ENCODE peak calls at places on chromosomes 5 and 9, in seven cellular contexts. One of them, this sample, is unnamed.

GRCh38 chr5:148979104-148979723 is 83.6 kb downstream of the SH3TC2 start:
- DNase-seq in GM12878: no peak
- DNase-seq in HCT116: no peak
- DNase-seq in A549: no peak
- DNase-seq in endothelial cell of umbilical vein: no peak
- DNase-seq in HepG2: no peak
- DNase-seq in H1: no peak
- DNase-seq in this sample: no peak

GRCh38 chr5:142748568-142749249 is 21.5 kb upstream of the ARHGAP26 start:
- DNase-seq in GM12878: no peak
- DNase-seq in HCT116: no peak
- DNase-seq in A549: peak; percentile 44
- DNase-seq in endothelial cell of umbilical vein: peak; percentile 13
- DNase-seq in HepG2: peak; percentile 42
- DNase-seq in H1: no peak
- DNase-seq in this sample: peak; percentile 54

GRCh38 chr5:131488463-131488862 is 146.6 kb downstream of the RAPGEF6 start:
- DNase-seq in GM12878: peak; percentile 82
- DNase-seq in HCT116: no peak
- DNase-seq in A549: no peak
- DNase-seq in endothelial cell of umbilical vein: peak; percentile 45
- DNase-seq in HepG2: no peak
- DNase-seq in H1: no peak
- DNase-seq in this sample: peak; percentile 10

GRCh38 chr5:143401253-143401845 is 2.1 kb downstream of the NR3C1 start:
- DNase-seq in GM12878: no peak
- DNase-seq in HCT116: no peak
- DNase-seq in A549: no peak
- DNase-seq in endothelial cell of umbilical vein: peak; percentile 39
- DNase-seq in HepG2: peak; percentile 16
- DNase-seq in H1: no peak
- DNase-seq in this sample: no peak

GRCh38 chr9:117073539-117074336 is 341.1 kb downstream of the ASTN2 start:
- DNase-seq in GM12878: no peak
- DNase-seq in HCT116: no peak
- DNase-seq in A549: peak; percentile 21
- DNase-seq in endothelial cell of umbilical vein: no peak
- DNase-seq in HepG2: peak; percentile 4
- DNase-seq in H1: peak; percentile 25
- DNase-seq in this sample: peak; percentile 28

GRCh38 chr9:91948061-91948422 is 2.0 kb downstream of the ROR2 start:
- DNase-seq in GM12878: no peak
- DNase-seq in HCT116: no peak
- DNase-seq in A549: no peak
- DNase-seq in endothelial cell of umbilical vein: no peak
- DNase-seq in HepG2: no peak
- DNase-seq in H1: no peak
- DNase-seq in this sample: peak; percentile 90

GRCh38 chr5:90948969-90949368 is 390.4 kb downstream of the ADGRV1 start:
- DNase-seq in GM12878: no peak
- DNase-seq in HCT116: no peak
- DNase-seq in A549: no peak
- DNase-seq in endothelial cell of umbilical vein: no peak
- DNase-seq in HepG2: no peak
- DNase-seq in H1: no peak
- DNase-seq in this sample: no peak

GRCh38 chr9:35142037-35142436 is 19.8 kb upstream of the UNC13B start:
- DNase-seq in GM12878: no peak
- DNase-seq in HCT116: no peak
- DNase-seq in A549: no peak
- DNase-seq in endothelial cell of umbilical vein: no peak
- DNase-seq in HepG2: no peak
- DNase-seq in H1: no peak
- DNase-seq in this sample: no peak

GRCh38 chr5:173733065-173733824 is 116.8 kb upstream of the BOD1 start:
- DNase-seq in GM12878: no peak
- DNase-seq in HCT116: no peak
- DNase-seq in A549: no peak
- DNase-seq in endothelial cell of umbilical vein: no peak
- DNase-seq in HepG2: no peak
- DNase-seq in H1: no peak
- DNase-seq in this sample: no peak

GRCh38 chr5:135364416-135365262 is 34.4 kb downstream of the MACROH2A1 start:
- DNase-seq in GM12878: no peak
- DNase-seq in HCT116: no peak
- DNase-seq in A549: no peak
- DNase-seq in endothelial cell of umbilical vein: peak; percentile 20
- DNase-seq in HepG2: no peak
- DNase-seq in H1: no peak
- DNase-seq in this sample: no peak

GRCh38 chr9:136692190-136693134 is 5.2 kb upstream of the AGPAT2 start:
- DNase-seq in GM12878: no peak
- DNase-seq in HCT116: no peak
- DNase-seq in A549: no peak
- DNase-seq in endothelial cell of umbilical vein: no peak
- DNase-seq in HepG2: no peak
- DNase-seq in H1: no peak
- DNase-seq in this sample: no peak

GRCh38 chr5:159240301-159240870 is 22.7 kb upstream of the UBLCP1 start:
- DNase-seq in GM12878: no peak
- DNase-seq in HCT116: no peak
- DNase-seq in A549: peak; percentile 79
- DNase-seq in endothelial cell of umbilical vein: no peak
- DNase-seq in HepG2: no peak
- DNase-seq in H1: no peak
- DNase-seq in this sample: no peak
- TF ChIP-seq POLR2A in GM12878: no peak
- TF ChIP-seq POLR2A in HCT116: no peak
- TF ChIP-seq POLR2A in A549: no peak
- TF ChIP-seq POLR2A in endothelial cell of umbilical vein: no peak
- TF ChIP-seq POLR2A in HepG2: no peak
- TF ChIP-seq POLR2A in H1: no peak
- TF ChIP-seq POLR2A in this sample: no peak

GRCh38 chr9:19533373-19533772 is 124.6 kb downstream of the ACER2 start:
- DNase-seq in GM12878: no peak
- DNase-seq in HCT116: no peak
- DNase-seq in A549: no peak
- DNase-seq in endothelial cell of umbilical vein: no peak
- DNase-seq in HepG2: no peak
- DNase-seq in H1: no peak
- DNase-seq in this sample: no peak
- TF ChIP-seq MAX in GM12878: no peak
- TF ChIP-seq MAX in HCT116: no peak
- TF ChIP-seq MAX in A549: no peak
- TF ChIP-seq MAX in endothelial cell of umbilical vein: no peak
- TF ChIP-seq MAX in HepG2: no peak
- TF ChIP-seq MAX in H1: no peak
- TF ChIP-seq MAX in this sample: no peak

GRCh38 chr9:131236761-131237160 is 39.5 kb downstream of the FAM78A start:
- DNase-seq in GM12878: no peak
- DNase-seq in HCT116: no peak
- DNase-seq in A549: no peak
- DNase-seq in endothelial cell of umbilical vein: peak; percentile 54
- DNase-seq in HepG2: no peak
- DNase-seq in H1: no peak
- DNase-seq in this sample: no peak
- TF ChIP-seq POLR2A in GM12878: no peak
- TF ChIP-seq POLR2A in HCT116: no peak
- TF ChIP-seq POLR2A in A549: no peak
- TF ChIP-seq POLR2A in endothelial cell of umbilical vein: no peak
- TF ChIP-seq POLR2A in HepG2: no peak
- TF ChIP-seq POLR2A in H1: no peak
- TF ChIP-seq POLR2A in this sample: no peak

DNA sequence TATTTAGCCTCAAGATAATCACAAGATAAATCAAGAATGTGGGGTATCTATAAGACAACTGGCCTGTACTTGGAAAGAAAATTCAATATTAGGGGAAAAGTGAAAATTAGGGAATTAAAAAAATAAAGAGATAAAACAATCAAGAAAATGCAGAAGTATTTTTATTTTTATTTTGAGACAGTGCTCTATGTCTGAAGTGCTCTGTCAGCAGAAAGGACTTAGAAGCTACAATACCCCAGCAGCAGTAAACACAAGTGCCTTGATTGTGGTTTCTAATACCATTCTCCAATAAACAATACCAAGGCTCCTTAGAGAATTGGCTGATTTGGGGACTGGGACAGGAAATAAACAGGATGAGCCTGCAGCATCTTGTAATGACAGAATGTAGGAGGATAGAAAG is 144.9 kb downstream of the RFK start:
- DNase-seq in GM12878: no peak
- DNase-seq in HCT116: no peak
- DNase-seq in A549: no peak
- DNase-seq in endothelial cell of umbilical vein: no peak
- DNase-seq in HepG2: no peak
- DNase-seq in H1: no peak
- DNase-seq in this sample: no peak
- TF ChIP-seq MAX in GM12878: no peak
- TF ChIP-seq MAX in HCT116: no peak
- TF ChIP-seq MAX in A549: no peak
- TF ChIP-seq MAX in endothelial cell of umbilical vein: no peak
- TF ChIP-seq MAX in HepG2: no peak
- TF ChIP-seq MAX in H1: no peak
- TF ChIP-seq MAX in this sample: no peak

This sample was measured in NB4.